ENCODE peak calls at places on chromosomes 6 and 20, in eight cellular contexts. C is CD8-positive, alpha-beta T cell; F is NCI-H460; I is NCI-H446; K is neural crest cell; B is epithelial cell of esophagus; E is chondrocyte; J is endothelial cell of umbilical vein. W is an unnamed sample.

GRCh38 chr20:57391439-57392129 is 388 bp downstream of the RBM38 start:
- DNase-seq in C (no peak), F (no peak), I (no peak), K (no peak), B (peak; percentile 11), E (peak; percentile 77), J (no peak), W (peak; percentile 42)

GRCh38 chr6:22470454-22471368 is 98.7 kb upstream of the HDGFL1 start:
- DNase-seq in C (no peak), F (peak; percentile 47), I (peak; percentile 72), K (no peak), B (peak; percentile 66), E (no peak), J (peak; percentile 98), W (no peak)

GRCh38 chr6:6736753-6737654 is 148.5 kb downstream of the LY86 start:
- DNase-seq in C (no peak), F (no peak), I (no peak), K (peak; percentile 46), B (no peak), E (no peak), J (peak; percentile 18), W (no peak)

GRCh38 chr6:35048631-35049083 is 92.5 kb downstream of the TCP11 start:
- DNase-seq in C (peak; percentile 2), F (no peak), I (no peak), K (no peak), B (no peak), E (no peak), J (no peak), W (no peak)

GRCh38 chr6:150966786-150967185 is 101.3 kb downstream of the MTHFD1L start:
- DNase-seq in C (no peak), F (no peak), I (no peak), K (no peak), B (no peak), E (no peak), J (no peak), W (no peak)

GRCh38 chr6:48150701-48151100 is 39.7 kb upstream of the PTCHD4 start:
- DNase-seq in C (no peak), F (no peak), I (no peak), K (no peak), B (no peak), E (peak; percentile 39), J (no peak), W (no peak)

GRCh38 chr6:379367-380181 is 12.0 kb upstream of the IRF4 start:
- DNase-seq in C (no peak), F (no peak), I (no peak), K (no peak), B (no peak), E (peak; percentile 97), J (no peak), W (no peak)

GRCh38 chr6:160356074-160356754 is 8.0 kb downstream of the SLC22A3 start:
- DNase-seq in C (no peak), F (no peak), I (no peak), K (no peak), B (no peak), E (no peak), J (no peak), W (no peak)

GRCh38 chr20:18388860-18389259 is 78.0 kb downstream of the DZANK1 start:
- DNase-seq in C (no peak), F (peak; percentile 4), I (no peak), K (no peak), B (peak; percentile 43), E (no peak), J (peak; percentile 42), W (peak; percentile 61)

GRCh38 chr20:54123587-54124180 is 50.1 kb downstream of the CYP24A1 start:
- DNase-seq in C (no peak), F (no peak), I (no peak), K (no peak), B (peak; percentile 100), E (no peak), J (no peak), W (peak; percentile 71)

GRCh38 chr20:48230251-48230650 is 445.0 kb upstream of the SULF2 start:
- DNase-seq in C (no peak), F (no peak), I (no peak), K (no peak), B (no peak), E (no peak), J (no peak), W (no peak)

GRCh38 chr6:154508573-154509375 is 1.7 kb downstream of the CNKSR3 start:
- DNase-seq in C (no peak), F (no peak), I (no peak), K (no peak), B (peak; percentile 85), E (no peak), J (peak; percentile 44), W (peak; percentile 28)

GRCh38 chr6:109093732-109094131 is 914 bp downstream of the SESN1 start:
- DNase-seq in C (no peak), F (peak; percentile 4), I (no peak), K (no peak), B (peak; percentile 35), E (no peak), J (peak; percentile 49), W (no peak)

GRCh38 chr20:467755-468154 is 5.4 kb upstream of the TBC1D20 start:
- DNase-seq in C (no peak), F (no peak), I (no peak), K (no peak), B (no peak), E (no peak), J (no peak), W (no peak)